ENCODE peak calls at places on chromosome 6, in four cellular contexts. I is fibroblast of lung, H is A549, W is colonic mucosa. R is an unnamed sample. For H3K4me1, the result is how much of the 10 kb centered on the place peaks cover.

GRCh38 chr6:33320315-33321181 is 3.0 kb upstream of the ZBTB22 start:
- DNase-seq in I (peak), H (no peak), W (peak), R (no peak)

GRCh38 chr6:163579111-163579879 is 164.8 kb downstream of the QKI start:
- DNase-seq in W (no peak), I (peak), H (no peak), R (no peak)

GRCh38 chr6:42352856-42353564 is 98.7 kb downstream of the TRERF1 start:
- DNase-seq in W (no peak), H (peak), I (peak), R (no peak)

GRCh38 chr6:158026054-158026900 is 44.6 kb downstream of the SYNJ2 start:
- DNase-seq in W (peak), H (peak), I (peak), R (no peak)

GRCh38 chr6:95923518-95923917 is 92.3 kb upstream of the FUT9 start:
- DNase-seq in H (peak), I (no peak), W (no peak), R (peak)

GRCh38 chr6:167279766-167280440 is 11.2 kb upstream of the UNC93A start:
- DNase-seq in I (no peak), W (no peak), H (no peak), R (no peak)

GRCh38 chr6:6878921-6879585 is 228.7 kb upstream of the RREB1 start:
- DNase-seq in H (no peak), I (peak), W (peak), R (no peak)

GRCh38 chr6:134020543-134020942 is 31.9 kb downstream of the SLC2A12 start:
- DNase-seq in I (no peak), H (no peak), W (no peak), R (no peak)

GRCh38 chr6:158205220-158205944 is 37.2 kb downstream of the GTF2H5 start:
- DNase-seq in I (peak), W (no peak), H (no peak), R (no peak)

GRCh38 chr6:100968934-100969333 is 87.8 kb upstream of the ASCC3 start:
- DNase-seq in W (no peak), I (no peak), H (peak), R (no peak)

GRCh38 chr6:108779521-108779920 is 68.7 kb upstream of the ARMC2 start:
- DNase-seq in W (no peak), I (no peak), H (no peak), R (no peak)

GRCh38 chr6:42777126-42777822 is 4.6 kb upstream of the BICRAL start:
- DNase-seq in W (no peak), H (no peak), I (peak), R (no peak)

GRCh38 chr6:111566873-111567517 is 38.7 kb downstream of the TRAF3IP2 start:
- DNase-seq in W (no peak), H (no peak), I (peak), R (no peak)

GRCh38 chr6:62614442-62614841 is 328.4 kb upstream of the KHDRBS2 start:
- DNase-seq in W (no peak), H (peak), I (no peak), R (no peak)

GRCh38 chr6:7087491-7087979 is 20.2 kb upstream of the RREB1 start:
- DNase-seq in H (no peak), W (peak), I (no peak), R (peak)

GRCh38 chr6:44539701-44540100 is 152.2 kb downstream of the CDC5L start:
- DNase-seq in W (no peak), I (no peak), H (no peak), R (no peak)

GRCh38 chr6:35294308-35294945 is 3.2 kb upstream of the DEF6 start:
- DNase-seq in I (peak), H (peak), W (no peak), R (peak)

GRCh38 chr6:88922775-88923548 is 40.5 kb downstream of the RNGTT start:
- DNase-seq in H (no peak), W (no peak), I (peak), R (no peak)

GRCh38 chr6:56349196-56349595 is 101.8 kb upstream of the COL21A1 start:
- DNase-seq in W (no peak), I (peak), H (no peak), R (no peak)

GRCh38 chr6:25883991-25884390 is 9.9 kb upstream of the SLC17A3 start:
- DNase-seq in I (peak), W (no peak), H (peak), R (peak)

GRCh38 chr6:44304282-44305199 is 8.6 kb downstream of the AARS2 start:
- DNase-seq in H (peak), W (no peak), I (peak), R (no peak)

GRCh38 chr6:7243188-7243942 is 69.6 kb downstream of the SSR1 start:
- DNase-seq in W (peak), H (peak), I (peak), R (peak)

GRCh38 chr6:7568021-7568420 is 22.0 kb upstream of the SNRNP48 start:
- DNase-seq in H (no peak), W (no peak), I (peak), R (no peak)

GRCh38 chr6:132719736-132720448 is 6.0 kb upstream of the VNN1 start:
- DNase-seq in I (no peak), W (no peak), H (no peak), R (no peak)

GRCh38 chr6:5636210-5637030 is 370.3 kb downstream of the NRN1 start:
- DNase-seq in I (no peak), W (no peak), H (no peak), R (no peak)

GRCh38 chr6:21527731-21528130 is 65.8 kb upstream of the SOX4 start:
- DNase-seq in I (no peak), H (no peak), W (no peak), R (no peak)

GRCh38 chr6:26286168-26286854 is 78.7 kb upstream of the BTN3A2 start:
- DNase-seq in H (peak), W (peak), I (peak), R (peak)

GRCh38 chr6:38460216-38460615 is 179.5 kb downstream of the BTBD9 start:
- DNase-seq in H (no peak), I (peak), W (no peak), R (no peak)

GRCh38 chr6:163753430-163753829 is 338.9 kb downstream of the QKI start:
- DNase-seq in H (no peak), I (peak), W (no peak), R (no peak)

GRCh38 chr6:99330159-99330558 is 19.3 kb downstream of the FAXC start:
- DNase-seq in W (peak), H (peak), I (peak), R (no peak)

DNA sequence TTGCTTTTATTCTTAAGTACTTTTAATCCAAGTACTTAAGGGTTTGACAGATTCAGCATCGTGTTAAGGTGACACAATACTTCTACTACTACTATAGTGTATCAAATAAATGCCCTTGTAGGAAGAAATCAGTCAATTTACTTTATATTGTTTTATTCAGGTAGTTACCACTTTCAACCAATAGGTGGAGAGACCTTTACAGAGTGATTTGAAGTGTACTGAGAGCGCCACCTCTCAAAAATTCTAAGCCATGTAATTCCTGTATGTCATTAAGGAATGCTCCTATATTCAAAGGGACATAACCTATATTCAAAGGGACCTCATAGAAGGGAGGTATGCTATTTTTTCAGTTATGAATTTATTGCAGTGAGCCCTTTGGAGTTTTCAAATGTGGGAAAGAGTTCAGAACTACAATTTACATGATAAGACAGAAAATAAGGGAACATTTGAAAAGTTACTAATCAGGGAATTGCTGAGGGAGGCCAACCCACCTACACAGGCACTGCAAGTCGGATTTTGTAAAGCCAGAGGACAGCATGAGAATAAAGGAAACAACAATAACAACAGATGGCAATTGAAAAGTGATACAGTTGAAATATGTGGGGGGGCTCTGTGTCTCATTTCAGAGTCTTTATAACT is 955.6 kb downstream of the TBC1D32 start:
- DNase-seq in I (peak), H (peak), W (no peak), R (no peak)
- TF ChIP-seq CTCF in I (peak), H (peak), W (peak), R (peak)

GRCh38 chr6:90135672-90136071 is 161.0 kb downstream of the BACH2 start:
- DNase-seq in I (peak), H (peak), W (no peak), R (no peak)
- H3K4me3 ChIP-seq in I (no peak), H (no peak), W (no peak), R (no peak)

GRCh38 chr6:144327081-144327480 is 41.9 kb downstream of the UTRN start:
- DNase-seq in H (no peak), W (no peak), I (no peak), R (no peak)
- H3K4me1 ChIP-seq in H (under half), W (under half), I (under half), R (under half)

GRCh38 chr6:149823013-149823412 is 41.1 kb downstream of the LRP11 start:
- DNase-seq in H (no peak), I (no peak), W (no peak), R (no peak)

GRCh38 chr6:149815788-149816187 is 48.4 kb downstream of the LRP11 start:
- DNase-seq in H (no peak), I (no peak), W (no peak), R (no peak)

GRCh38 chr6:149821492-149821891 is 42.7 kb downstream of the LRP11 start:
- DNase-seq in H (no peak), W (no peak), I (no peak), R (no peak)

DNA sequence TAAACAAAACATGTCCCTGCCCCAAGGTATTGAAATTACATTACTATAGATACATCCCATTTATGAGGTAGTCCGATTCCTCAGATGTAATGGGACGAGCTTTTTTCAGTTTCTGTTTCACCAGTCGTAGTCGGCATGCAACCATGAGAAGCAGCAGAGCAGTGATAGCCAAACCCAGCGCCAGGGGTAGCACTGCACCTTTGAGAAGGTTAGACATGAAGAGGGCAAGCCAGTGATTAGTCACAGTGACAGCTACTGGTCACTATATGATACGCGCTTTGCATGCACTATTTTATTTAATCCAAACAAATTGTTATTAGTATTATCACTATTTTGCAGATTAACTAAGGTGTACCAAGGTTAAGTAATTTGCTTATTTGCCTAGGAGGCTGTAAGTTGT is 43.7 kb downstream of the LRP11 start:
- DNase-seq in W (no peak), I (no peak), H (no peak), R (no peak)
- TF ChIP-seq CTCF in W (no peak), I (no peak), H (no peak), R (no peak)

DNA sequence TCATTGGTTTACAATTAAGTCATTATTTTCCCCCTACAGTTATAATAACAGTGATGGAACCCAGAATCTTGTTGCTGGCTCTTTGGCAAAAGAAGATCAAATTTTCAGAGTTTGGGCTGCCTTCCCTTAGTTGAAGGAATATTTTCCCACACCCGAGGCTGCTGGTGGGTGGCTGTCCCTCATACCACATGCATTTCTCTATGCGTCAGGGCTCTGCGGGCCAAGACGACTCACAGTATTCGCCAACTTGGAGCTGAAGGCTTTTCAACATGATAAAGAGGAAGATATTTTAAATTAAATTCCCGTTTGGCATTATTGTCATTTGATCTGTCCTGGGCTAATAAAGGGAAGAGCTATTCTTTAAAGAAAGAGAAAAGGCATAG is 102.2 kb upstream of the SASH1 start:
- DNase-seq in H (no peak), W (no peak), I (peak), R (no peak)
- H3K4me3 ChIP-seq in H (no peak), W (no peak), I (no peak), R (no peak)

GRCh38 chr6:53058388-53058890 is 6.8 kb upstream of the FBXO9 start:
- DNase-seq in W (no peak), H (no peak), I (no peak), R (no peak)
- H3K4me1 ChIP-seq in W (under half), H (under half), I (under half), R (under half)

GRCh38 chr6:80142586-80142985 is 36.1 kb downstream of the BCKDHB start:
- DNase-seq in W (no peak), I (peak), H (no peak), R (no peak)

GRCh38 chr6:80144753-80145152 is 38.3 kb downstream of the BCKDHB start:
- DNase-seq in H (no peak), W (no peak), I (no peak), R (no peak)

GRCh38 chr6:80145509-80145908 is 39.0 kb downstream of the BCKDHB start:
- DNase-seq in I (no peak), H (no peak), W (no peak), R (no peak)

GRCh38 chr6:80145921-80146320 is 39.5 kb downstream of the BCKDHB start:
- DNase-seq in H (no peak), I (no peak), W (no peak), R (no peak)

DNA sequence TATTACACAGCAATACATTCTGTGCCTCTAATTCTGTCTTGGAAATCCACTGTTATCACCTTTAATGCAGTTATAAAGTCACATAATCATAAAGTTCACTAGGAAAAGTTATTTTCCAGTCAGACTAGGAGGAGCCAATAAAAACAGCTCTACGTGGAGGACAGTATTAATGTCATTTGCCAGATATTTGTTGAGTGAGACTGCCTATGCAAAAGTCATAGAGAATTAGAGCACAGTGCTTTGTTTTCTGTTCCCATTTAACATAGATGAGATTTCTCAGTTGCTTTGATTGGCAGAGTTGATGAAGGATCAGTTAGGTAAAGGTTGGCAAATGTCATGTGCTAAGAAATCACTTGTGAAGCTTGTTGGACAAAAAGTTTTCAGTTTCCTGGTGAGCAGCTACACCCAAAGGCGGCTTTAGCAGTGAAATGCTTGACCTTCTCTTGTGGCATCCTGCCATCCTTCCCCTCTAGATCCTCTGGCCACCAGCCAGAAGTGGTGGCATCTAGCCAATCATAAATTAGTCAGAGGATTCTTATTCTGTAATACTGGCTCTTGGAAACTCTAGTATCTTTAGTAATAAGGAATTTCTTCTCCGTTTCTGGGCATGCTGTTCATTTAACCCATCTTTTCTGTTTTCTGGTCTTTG is 37.0 kb downstream of the BCKDHB start:
- DNase-seq in I (peak), W (peak), H (peak), R (no peak)
- TF ChIP-seq CTCF in I (no peak), W (no peak), H (no peak), R (no peak)

DNA sequence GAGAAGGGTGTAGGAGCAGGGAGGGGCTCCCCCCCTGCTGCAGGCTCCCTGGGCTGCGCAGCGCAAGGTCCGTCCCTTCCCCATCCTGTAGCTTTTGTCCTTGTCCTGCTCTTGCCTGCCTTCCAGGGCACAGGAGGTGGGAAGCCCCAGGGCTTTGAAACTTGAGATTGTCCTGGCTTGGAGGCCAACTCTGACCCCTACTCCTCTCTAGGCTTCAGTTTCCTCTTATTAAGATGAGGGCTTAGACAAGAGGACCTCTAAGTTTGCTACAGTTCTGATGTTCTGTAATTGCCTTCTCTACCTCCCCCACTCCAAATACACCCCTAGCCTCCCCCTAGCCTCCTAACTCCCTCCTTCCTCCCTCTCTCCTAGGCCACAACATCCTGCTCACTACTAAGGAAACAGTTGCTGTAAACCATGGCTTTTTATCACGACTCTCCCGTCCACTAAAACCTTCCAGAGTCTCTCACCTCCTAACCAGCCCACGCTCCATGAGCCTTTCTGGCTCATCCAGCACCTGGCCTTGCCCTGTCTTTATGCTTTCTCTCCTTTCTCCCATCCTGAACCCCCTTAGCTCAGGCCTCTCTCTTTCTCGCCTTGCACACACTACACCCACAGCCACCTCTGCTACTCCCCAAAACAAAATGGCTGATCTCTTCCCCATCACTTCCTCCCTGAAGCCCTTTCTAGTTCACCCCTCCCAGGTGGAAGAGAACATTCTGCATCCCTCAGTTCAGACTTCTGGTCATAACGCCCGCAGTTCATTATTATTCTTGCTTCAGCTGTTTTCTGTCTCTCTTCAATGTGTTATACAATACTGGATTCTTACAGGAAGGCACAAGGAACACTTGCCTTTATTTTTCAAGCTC is 10.2 kb downstream of the UNC5CL start:
- DNase-seq in H (no peak), I (no peak), W (no peak), R (no peak)
- H3K4me3 ChIP-seq in H (no peak), I (peak), W (peak), R (no peak)

GRCh38 chr6:11430036-11430435 is 107.5 kb upstream of the TMEM170B start:
- DNase-seq in W (no peak), I (peak), H (no peak), R (no peak)

GRCh38 chr6:11428895-11429294 is 108.7 kb upstream of the TMEM170B start:
- DNase-seq in H (peak), W (no peak), I (peak), R (no peak)

GRCh38 chr6:11427827-11428245 is 109.7 kb upstream of the TMEM170B start:
- DNase-seq in H (no peak), I (peak), W (no peak), R (no peak)

GRCh38 chr6:11428351-11428750 is 109.2 kb upstream of the TMEM170B start:
- DNase-seq in H (no peak), I (no peak), W (no peak), R (no peak)

DNA sequence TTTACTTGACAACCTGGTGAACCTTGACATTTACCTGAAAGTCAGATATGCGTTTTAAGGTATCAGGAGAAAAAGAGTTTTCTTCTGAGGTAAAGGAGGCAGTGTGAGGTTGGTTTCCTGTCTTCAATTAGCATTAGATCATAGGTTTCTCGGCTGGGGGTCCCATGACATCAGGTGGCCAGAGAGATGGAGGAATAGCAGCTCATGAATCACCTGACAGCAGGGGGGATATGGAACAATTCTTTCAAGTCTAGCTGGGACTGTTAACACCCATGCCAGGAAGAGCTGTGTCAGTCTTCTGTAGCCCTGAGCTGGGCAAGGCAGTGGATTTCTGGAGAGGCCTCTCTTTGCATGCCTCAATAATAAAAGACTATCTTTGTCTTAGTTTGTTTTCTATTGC is 108.0 kb upstream of the TMEM170B start:
- DNase-seq in H (no peak), W (no peak), I (peak), R (no peak)
- H3K4me1 ChIP-seq in H (half or more), W (under half), I (under half), R (half or more)